ENCODE peak calls at places on chromosomes 16 and 17, in seven cellular contexts. R is anterior cingulate cortex, U is AG10803, K is PC-9, B is EL, T is GM12864, Q is posterior vena cava. H is an unnamed sample.

GRCh38 chr16:48180868-48181480 is 25.2 kb upstream of the ABCC12 start:
- DNase-seq in R (no peak), U (no peak), K (no peak), B (no peak), T (no peak), Q (no peak), H (no peak)

GRCh38 chr17:48244121-48244711 is 136.7 kb downstream of the SNX11 start:
- DNase-seq in R (no peak), U (peak), K (peak), B (peak), T (no peak), Q (no peak), H (no peak)

GRCh38 chr17:59572301-59572924 is 7.0 kb downstream of the DHX40 start:
- DNase-seq in R (no peak), U (peak), K (no peak), B (peak), T (peak), Q (no peak), H (no peak)

GRCh38 chr16:49855280-49855821 is 561 bp downstream of the ZNF423 start:
- DNase-seq in R (peak), U (peak), K (no peak), B (peak), T (no peak), Q (peak), H (peak)

GRCh38 chr17:68658999-68659780 is 58.0 kb upstream of the FAM20A start:
- DNase-seq in R (no peak), U (no peak), K (no peak), B (no peak), T (no peak), Q (no peak), H (no peak)

GRCh38 chr17:9004132-9004960 is 17.0 kb upstream of the NTN1 start:
- DNase-seq in R (no peak), U (no peak), K (no peak), B (no peak), T (no peak), Q (no peak), H (no peak)

GRCh38 chr17:57356722-57357391 is 100.5 kb downstream of the MSI2 start:
- DNase-seq in R (peak), U (no peak), K (no peak), B (no peak), T (peak), Q (no peak), H (peak)

GRCh38 chr17:17700251-17700969 is 19.2 kb downstream of the RAI1 start:
- DNase-seq in R (no peak), U (no peak), K (no peak), B (no peak), T (no peak), Q (no peak), H (no peak)

GRCh38 chr17:29089601-29090044 is 46.7 kb downstream of the PIPOX start:
- DNase-seq in R (peak), U (no peak), K (no peak), B (no peak), T (no peak), Q (no peak), H (peak)

GRCh38 chr16:20675488-20676267 is 21.8 kb downstream of the ACSM1 start:
- DNase-seq in R (no peak), U (peak), K (peak), B (no peak), T (no peak), Q (no peak), H (peak)

GRCh38 chr17:2595200-2595599 is 1.7 kb downstream of the PAFAH1B1 start:
- DNase-seq in R (no peak), U (no peak), K (no peak), B (peak), T (no peak), Q (no peak), H (no peak)

GRCh38 chr17:14311979-14312378 is 11.1 kb downstream of the HS3ST3B1 start:
- DNase-seq in R (no peak), U (no peak), K (no peak), B (no peak), T (no peak), Q (no peak), H (no peak)

GRCh38 chr17:75081611-75082540 is 5.9 kb upstream of the SLC16A5 start:
- DNase-seq in R (no peak), U (no peak), K (no peak), B (no peak), T (no peak), Q (no peak), H (no peak)

GRCh38 chr16:62014534-62014933 is 21.7 kb downstream of the CDH8 start:
- DNase-seq in R (no peak), U (no peak), K (no peak), B (no peak), T (no peak), Q (no peak), H (no peak)

GRCh38 chr17:9256944-9257629 is 235.8 kb downstream of the NTN1 start:
- DNase-seq in R (no peak), U (peak), K (no peak), B (no peak), T (no peak), Q (no peak), H (no peak)

GRCh38 chr17:60971515-60972369 is 294.1 kb downstream of the BCAS3 start:
- DNase-seq in R (no peak), U (peak), K (peak), B (peak), T (peak), Q (no peak), H (no peak)

GRCh38 chr17:7072406-7072805 is 7.6 kb downstream of the CLEC10A start:
- DNase-seq in R (no peak), U (no peak), K (no peak), B (no peak), T (no peak), Q (no peak), H (no peak)

GRCh38 chr17:62671553-62671952 is 44.1 kb downstream of the MRC2 start:
- DNase-seq in R (no peak), U (no peak), K (no peak), B (no peak), T (no peak), Q (peak), H (no peak)

GRCh38 chr17:31811021-31811565 is 48.0 kb downstream of the COPRS start:
- DNase-seq in R (no peak), U (no peak), K (no peak), B (no peak), T (no peak), Q (no peak), H (peak)

GRCh38 chr16:75289189-75289588 is 37.8 kb upstream of the BCAR1 start:
- DNase-seq in R (no peak), U (peak), K (no peak), B (peak), T (no peak), Q (no peak), H (no peak)

GRCh38 chr16:12228079-12228606 is 251.6 kb downstream of the SNX29 start:
- DNase-seq in R (no peak), U (no peak), K (no peak), B (no peak), T (no peak), Q (no peak), H (no peak)

GRCh38 chr17:2059125-2059836 is 4.4 kb downstream of the HIC1 start:
- DNase-seq in R (no peak), U (no peak), K (no peak), B (no peak), T (no peak), Q (peak), H (no peak)

GRCh38 chr17:48351916-48352332 is 78.1 kb downstream of the SKAP1 start:
- DNase-seq in R (no peak), U (peak), K (peak), B (peak), T (peak), Q (no peak), H (peak)

GRCh38 chr17:82655038-82655479 is 6.8 kb upstream of the WDR45B start:
- DNase-seq in R (no peak), U (no peak), K (peak), B (peak), T (no peak), Q (no peak), H (no peak)

GRCh38 chr17:67274466-67274865 is 29.5 kb upstream of the HELZ start:
- DNase-seq in R (no peak), U (no peak), K (no peak), B (no peak), T (no peak), Q (peak), H (no peak)

GRCh38 chr17:54404259-54404658 is 496.4 kb upstream of the TOM1L1 start:
- DNase-seq in R (no peak), U (no peak), K (peak), B (no peak), T (no peak), Q (no peak), H (no peak)

GRCh38 chr16:2027024-2028010 is 615 bp downstream of the NHERF2 start:
- DNase-seq in R (no peak), U (peak), K (no peak), B (peak), T (no peak), Q (no peak), H (no peak)

GRCh38 chr17:42997984-42998938 is at the start of gene RPL27:
- DNase-seq in R (peak), U (peak), K (peak), B (peak), T (peak), Q (peak), H (peak)

GRCh38 chr16:79970091-79970490 is 369.6 kb upstream of the MAF start:
- DNase-seq in R (no peak), U (no peak), K (no peak), B (no peak), T (no peak), Q (no peak), H (no peak)

GRCh38 chr16:49148410-49148809 is 133.2 kb downstream of the CBLN1 start:
- DNase-seq in R (no peak), U (no peak), K (no peak), B (no peak), T (no peak), Q (no peak), H (no peak)

GRCh38 chr17:37764383-37764782 is 19.5 kb upstream of the HNF1B start:
- DNase-seq in R (no peak), U (no peak), K (no peak), B (no peak), T (no peak), Q (no peak), H (no peak)

H was measured in pons.